ENCODE peak calls at places on chromosome 5, in six cellular contexts. Y is heart left ventricle, R is left ventricle myocardium inferior, A is uterus, H is mammary epithelial cell, E is bronchial epithelial cell. I is an unnamed sample.

GRCh38 chr5:157109744-157110143 is 900 bp upstream of the HAVCR2 start:
- DNase-seq in Y (no peak), R (no peak), A (no peak), H (no peak), E (no peak), I (no peak)

GRCh38 chr5:66710557-66710956 is 114.4 kb downstream of the MAST4 start:
- DNase-seq in Y (no peak), R (no peak), A (peak; percentile 67), H (peak; percentile 7), E (peak; percentile 47), I (no peak)

GRCh38 chr5:134873494-134873893 is 677 bp upstream of the TXNDC15 start:
- DNase-seq in Y (no peak), R (no peak), A (no peak), H (no peak), E (no peak), I (no peak)

GRCh38 chr5:154178661-154179060 is 11.9 kb upstream of the GALNT10 start:
- DNase-seq in Y (no peak), R (no peak), A (no peak), H (no peak), E (no peak), I (no peak)

GRCh38 chr5:54514269-54514668 is 3.3 kb upstream of the SNX18 start:
- DNase-seq in Y (no peak), R (no peak), A (no peak), H (no peak), E (no peak), I (no peak)

GRCh38 chr5:56506586-56506985 is 273.5 kb upstream of the ANKRD55 start:
- DNase-seq in Y (no peak), R (no peak), A (no peak), H (no peak), E (no peak), I (no peak)

GRCh38 chr5:172523146-172523745 is 68.9 kb upstream of the SH3PXD2B start:
- DNase-seq in Y (no peak), R (no peak), A (no peak), H (no peak), E (no peak), I (peak; percentile 67)

GRCh38 chr5:170681013-170681433 is 102.5 kb upstream of the GABRP start:
- DNase-seq in Y (peak; percentile 27), R (peak; percentile 15), A (no peak), H (peak; percentile 29), E (peak; percentile 17), I (no peak)

GRCh38 chr5:126477281-126477680 is 54.1 kb downstream of the GRAMD2B start:
- DNase-seq in Y (no peak), R (no peak), A (no peak), H (no peak), E (no peak), I (no peak)

GRCh38 chr5:57341380-57341979 is 141.1 kb downstream of the ACTBL2 start:
- DNase-seq in Y (no peak), R (no peak), A (no peak), H (no peak), E (peak; percentile 71), I (no peak)

GRCh38 chr5:112293587-112293986 is 125.5 kb downstream of the EPB41L4A start:
- DNase-seq in Y (no peak), R (no peak), A (no peak), H (no peak), E (no peak), I (no peak)

GRCh38 chr5:77180167-77181081 is 30.1 kb upstream of the PDE8B start:
- DNase-seq in Y (peak; percentile 23), R (peak; percentile 17), A (no peak), H (no peak), E (no peak), I (no peak)

GRCh38 chr5:59134770-59135169 is 551.9 kb downstream of the RAB3C start:
- DNase-seq in Y (no peak), R (no peak), A (no peak), H (no peak), E (no peak), I (no peak)

GRCh38 chr5:95960802-95961616 is 642 bp downstream of the ELL2 start:
- DNase-seq in Y (peak; percentile 81), R (peak; percentile 80), A (peak; percentile 55), H (peak; percentile 74), E (peak; percentile 37), I (peak; percentile 86)

GRCh38 chr5:167348980-167349379 is 942.5 kb upstream of the WWC1 start:
- DNase-seq in Y (no peak), R (no peak), A (no peak), H (no peak), E (no peak), I (no peak)

GRCh38 chr5:91110709-91111108 is 272.4 kb downstream of the ARRDC3 start:
- DNase-seq in Y (no peak), R (no peak), A (peak; percentile 21), H (no peak), E (no peak), I (no peak)

GRCh38 chr5:176886336-176887251 is 12.6 kb downstream of the HK3 start:
- DNase-seq in Y (no peak), R (no peak), A (no peak), H (no peak), E (no peak), I (peak; percentile 33)
- TF ChIP-seq CTCF in Y (no peak), R (no peak), A (no peak), H (no peak), E (no peak), I (no peak)

DNA sequence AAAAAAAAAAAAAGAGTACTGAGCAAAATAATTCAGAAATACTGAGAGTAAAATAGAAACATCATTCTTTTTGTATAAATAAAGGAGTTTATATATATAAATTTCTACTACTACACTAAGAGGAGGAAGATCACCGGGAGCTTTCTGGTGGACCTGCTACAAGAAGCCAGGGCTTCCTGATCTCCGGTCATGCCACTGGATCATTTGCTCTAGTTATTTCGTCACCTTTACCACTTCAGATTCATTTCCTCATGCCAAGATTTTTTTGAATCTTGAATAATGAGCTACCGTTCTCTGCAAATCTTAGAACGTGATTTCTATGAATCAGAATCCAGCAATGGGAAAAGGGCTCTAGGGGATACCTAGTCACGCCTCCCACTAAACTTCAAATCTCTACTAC is 51.9 kb upstream of the TBC1D9B start:
- DNase-seq in Y (no peak), R (no peak), A (no peak), H (no peak), E (peak; percentile 73), I (no peak)
- H3K36me3 ChIP-seq in Y (peaks cover 18% of the 10 kb centered on the region), R (peaks cover 57% of the 10 kb centered on the region), A (no peaks in the 10 kb centered on the region), H (no peaks in the 10 kb centered on the region), E (no peaks in the 10 kb centered on the region), I (peaks cover 29% of the 10 kb centered on the region)

DNA sequence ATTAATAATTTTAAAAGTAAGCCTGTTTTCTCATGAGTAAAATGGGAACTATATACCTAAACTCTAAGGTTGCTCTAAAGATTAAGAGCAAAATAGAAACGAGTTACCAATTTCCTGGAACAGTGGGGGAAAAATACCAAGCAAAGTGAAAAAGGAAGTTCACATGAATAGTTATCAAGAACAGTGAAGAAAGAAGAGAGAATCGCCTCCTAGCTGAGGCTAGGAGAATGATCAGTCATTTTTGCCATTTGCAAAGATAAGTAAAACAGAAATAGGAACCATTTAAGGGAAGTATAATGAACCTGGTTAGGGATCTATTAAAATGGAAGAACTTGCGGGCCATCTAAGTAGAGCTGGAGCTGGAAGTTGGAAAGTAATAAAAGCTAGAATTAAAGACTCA is 50.7 kb downstream of the P4HA2 start:
- DNase-seq in Y (no peak), R (no peak), A (no peak), H (no peak), E (no peak), I (no peak)
- TF ChIP-seq CTCF in Y (no peak), R (no peak), A (no peak), H (peak; percentile 39), E (no peak), I (no peak)

DNA sequence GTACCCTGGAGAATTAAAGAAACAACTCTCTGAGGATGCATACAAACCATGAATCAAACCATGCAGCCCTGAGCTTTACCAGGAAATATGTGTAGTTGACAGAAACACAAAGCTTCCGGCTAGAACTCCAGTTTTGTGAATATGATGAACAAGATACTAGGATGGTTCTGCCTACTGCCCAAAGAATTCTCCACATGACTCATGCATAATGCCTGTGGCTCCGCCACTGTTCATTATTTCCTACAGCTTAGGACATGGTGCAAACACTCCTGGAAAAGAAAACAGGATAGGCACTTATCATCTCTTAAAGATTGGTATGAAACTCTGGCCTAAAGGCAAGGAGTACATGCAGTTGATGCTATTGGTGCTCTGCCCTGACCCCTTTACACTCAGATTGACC is 343.3 kb downstream of the DNAH5 start:
- DNase-seq in Y (no peak), R (no peak), A (no peak), H (peak; percentile 82), E (peak; percentile 77), I (no peak)
- H3K36me3 ChIP-seq in Y (no peaks in the 10 kb centered on the region), R (no peaks in the 10 kb centered on the region), A (no peaks in the 10 kb centered on the region), H (no peaks in the 10 kb centered on the region), E (no peaks in the 10 kb centered on the region), I (no peaks in the 10 kb centered on the region)

DNA sequence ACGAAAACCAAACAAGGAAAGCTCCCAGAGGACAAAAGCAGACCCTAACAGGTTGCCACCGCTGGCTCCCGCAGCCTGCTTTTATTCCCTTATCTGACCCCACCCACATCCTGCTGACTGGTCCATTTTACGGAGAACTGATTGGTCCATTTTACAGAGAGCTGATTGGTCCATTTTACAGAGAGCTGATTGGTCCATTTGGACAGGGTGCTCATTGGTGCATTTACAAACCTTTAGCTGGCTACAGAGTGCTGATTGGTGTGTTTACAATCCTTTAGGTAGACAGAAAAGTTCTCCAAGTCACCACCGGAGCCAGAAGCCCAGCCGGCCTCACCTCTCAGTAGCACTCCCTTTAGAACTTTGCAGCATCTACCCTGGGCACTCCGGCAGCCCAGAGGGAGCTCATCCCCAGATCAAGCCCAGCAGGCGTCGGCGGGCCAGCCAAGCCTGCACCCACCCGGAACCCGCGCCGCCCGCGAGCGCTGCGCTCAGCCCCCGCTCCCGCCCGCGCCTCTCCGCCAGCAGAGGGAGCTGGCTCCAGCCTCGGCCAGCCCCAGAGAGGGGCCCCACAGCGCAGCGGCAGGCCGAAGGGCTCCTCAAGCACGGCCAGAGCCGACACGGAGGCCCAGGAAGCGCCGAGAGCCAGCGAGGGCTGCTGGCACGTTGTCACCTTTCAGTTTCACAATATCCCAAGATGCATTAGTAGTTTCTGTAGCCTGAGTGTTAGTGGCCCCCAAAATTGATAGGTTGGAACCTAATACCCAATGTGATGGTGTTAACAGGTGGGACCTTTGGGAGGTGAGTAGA is 35.3 kb upstream of the CLPTM1L start:
- DNase-seq in Y (peak; percentile 34), R (peak; percentile 38), A (no peak), H (peak; percentile 3), E (no peak), I (no peak)
- TF ChIP-seq CTCF in Y (peak; percentile 69), R (peak; percentile 76), A (peak; percentile 32), H (peak; percentile 57), E (peak; percentile 53), I (peak; percentile 43)

DNA sequence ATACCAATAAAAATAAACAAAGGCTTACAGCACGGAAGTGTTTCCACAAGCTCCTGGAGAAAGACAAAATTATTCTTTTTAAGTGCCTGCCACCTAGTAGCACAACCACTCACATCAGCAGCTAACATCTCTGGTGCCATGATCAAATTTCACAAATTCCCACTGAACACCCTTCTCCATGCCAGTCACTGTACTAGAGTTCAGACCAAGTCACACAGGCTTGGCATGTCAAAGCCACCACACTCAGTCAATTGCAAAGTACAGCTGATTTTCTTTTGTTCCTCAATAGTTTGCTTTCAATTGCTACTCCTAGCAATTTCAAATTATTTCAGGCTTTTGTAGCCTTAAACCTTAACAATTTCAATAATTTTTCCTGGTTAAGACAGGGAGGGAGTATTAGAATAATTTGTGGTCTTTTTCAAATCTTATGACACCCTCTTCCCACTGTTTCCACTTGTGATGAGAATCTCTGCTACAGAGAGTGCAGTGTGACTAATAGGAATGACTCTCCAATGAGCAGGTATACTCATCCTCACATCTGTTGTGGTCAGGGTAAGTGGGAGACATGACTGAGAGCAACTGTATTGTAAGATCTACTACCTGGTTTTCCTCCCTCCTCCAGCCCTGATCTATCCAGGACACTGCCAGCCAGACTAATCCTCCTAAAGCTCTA is 46.2 kb downstream of the RNF145 start:
- DNase-seq in Y (no peak), R (no peak), A (no peak), H (peak; percentile 97), E (peak; percentile 96), I (no peak)
- H3K36me3 ChIP-seq in Y (peaks cover 36% of the 10 kb centered on the region), R (peaks cover 74% of the 10 kb centered on the region), A (no peaks in the 10 kb centered on the region), H (peaks cover 33% of the 10 kb centered on the region), E (peaks cover 13% of the 10 kb centered on the region), I (peaks cover 46% of the 10 kb centered on the region)

I was measured in suprapubic skin.